ENCODE peak calls at places on chromosomes 16 and 17, in seven cellular contexts. R is H9, D is mesendoderm, S is IMR-90, L is neuronal stem cell, W is H1, X is trophoblast cell. Y is an unnamed sample.

GRCh38 chr17:45029758-45030423 is 21.5 kb downstream of the DCAKD start:
- DNase-seq in W (no peak), S (no peak), L (no peak), R (no peak), D (no peak), X (no peak), Y (no peak)

GRCh38 chr16:15682105-15682570 is 32.1 kb downstream of the NDE1 start:
- DNase-seq in S (peak; percentile 84), X (peak; percentile 55), D (peak; percentile 81), W (no peak), R (peak; percentile 55), L (peak; percentile 11), Y (peak; percentile 94)

GRCh38 chr16:23678430-23679273 is at the start of gene PLK1:
- DNase-seq in R (peak; percentile 92), L (peak; percentile 85), W (peak; percentile 74), S (peak; percentile 76), X (peak; percentile 76), D (peak; percentile 96), Y (peak; percentile 85)

GRCh38 chr17:48586355-48586924 is 3.6 kb downstream of the HOXB3 start:
- DNase-seq in L (no peak), R (no peak), W (no peak), X (no peak), D (no peak), S (peak; percentile 41), Y (no peak)

GRCh38 chr17:63840591-63841349 is 1.7 kb downstream of the SMARCD2 start:
- DNase-seq in D (no peak), R (no peak), X (no peak), L (no peak), S (peak; percentile 8), W (no peak), Y (peak; percentile 11)

GRCh38 chr17:63697341-63698286 is 2.3 kb downstream of the LIMD2 start:
- DNase-seq in W (no peak), S (no peak), X (no peak), D (peak; percentile 73), R (peak; percentile 78), L (no peak), Y (peak; percentile 20)

GRCh38 chr17:74070374-74070773 is 133.1 kb upstream of the RPL38 start:
- DNase-seq in L (no peak), R (no peak), W (no peak), X (no peak), S (no peak), D (no peak), Y (no peak)

GRCh38 chr16:83974475-83974874 is 6.4 kb downstream of the NECAB2 start:
- DNase-seq in D (no peak), W (no peak), R (no peak), S (no peak), X (no peak), L (no peak), Y (no peak)

GRCh38 chr16:54591816-54592246 is 305.2 kb upstream of the IRX3 start:
- DNase-seq in S (no peak), L (no peak), R (no peak), D (no peak), X (no peak), W (peak; percentile 27), Y (no peak)

GRCh38 chr17:9880582-9880999 is 24.5 kb downstream of the RCVRN start:
- DNase-seq in X (no peak), D (no peak), W (no peak), S (no peak), L (no peak), R (no peak), Y (no peak)

GRCh38 chr17:31915456-31916100 is 14.1 kb upstream of the UTP6 start:
- DNase-seq in X (no peak), D (no peak), L (no peak), R (no peak), W (no peak), S (peak; percentile 41), Y (no peak)

GRCh38 chr17:31917065-31917529 is 15.6 kb upstream of the UTP6 start:
- DNase-seq in R (peak; percentile 49), L (no peak), S (no peak), W (no peak), X (peak; percentile 74), D (no peak), Y (no peak)

GRCh38 chr17:31919802-31920525 is 16.8 kb upstream of the SUZ12 start:
- DNase-seq in S (peak; percentile 78), L (no peak), W (no peak), R (no peak), X (peak; percentile 28), D (no peak), Y (no peak)

GRCh38 chr17:31918701-31919128 is 17.2 kb upstream of the UTP6 start:
- DNase-seq in D (no peak), L (no peak), W (no peak), R (no peak), X (peak; percentile 89), S (peak; percentile 28), Y (no peak)

DNA sequence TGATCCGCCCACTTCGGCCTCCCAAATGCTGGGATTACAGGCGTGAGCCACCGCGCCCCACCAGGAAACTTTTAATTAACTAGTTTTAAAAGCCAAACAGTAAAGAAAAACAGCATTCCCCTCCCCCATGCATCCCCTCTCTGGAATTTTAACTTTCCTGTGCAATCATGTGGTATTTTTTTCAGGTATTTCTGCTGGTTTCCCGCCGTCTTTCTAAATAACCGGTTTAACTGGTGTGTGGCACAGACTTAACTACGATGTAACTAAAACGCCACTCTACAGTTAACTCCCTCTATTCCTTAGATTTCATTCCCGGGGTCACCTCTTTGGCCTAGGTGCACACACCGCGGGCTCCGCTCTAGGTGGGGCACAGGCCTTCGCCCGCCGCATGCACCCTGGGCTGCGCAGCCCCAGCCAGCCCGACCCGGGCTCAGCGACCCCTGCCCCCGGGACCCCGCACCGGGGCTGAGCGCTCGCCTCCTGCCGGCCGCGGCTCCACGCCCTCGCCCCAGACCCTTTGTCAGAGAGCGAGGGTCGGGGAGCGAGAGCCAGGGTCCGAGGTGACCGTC is 15.1 kb upstream of the UTP6 start:
- DNase-seq in R (no peak), L (no peak), S (no peak), W (no peak), X (peak; percentile 76), D (no peak), Y (no peak)
- H3K4me2 ChIP-seq in R (no peak overlapping the region), L (no peak overlapping the region), S (no peak overlapping the region), W (no peak overlapping the region), X (peak overlapping the region; percentile 23), D (no peak overlapping the region), Y (no peak overlapping the region)

DNA sequence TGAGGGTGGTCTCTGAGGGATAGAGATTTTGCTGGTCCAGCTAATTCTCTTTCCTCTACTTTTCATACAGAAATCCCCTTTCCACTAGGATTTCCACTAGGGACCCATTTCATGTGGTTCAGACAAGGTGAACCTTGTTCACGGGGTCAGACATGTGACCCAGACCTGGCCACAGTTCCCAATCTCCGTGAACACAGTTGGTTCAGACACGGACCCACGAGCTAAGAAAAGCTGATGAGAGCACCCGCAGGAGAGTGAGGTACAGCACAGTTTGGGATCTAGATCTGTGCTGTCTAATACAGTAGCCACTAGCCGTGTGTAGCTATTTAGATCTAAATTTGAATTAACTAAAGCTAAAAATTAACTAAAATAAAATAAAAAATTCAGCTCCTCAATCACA is 88.1 kb downstream of the AXIN2 start:
- DNase-seq in X (no peak), D (no peak), R (no peak), W (no peak), S (no peak), L (no peak), Y (no peak)
- H3K4ac ChIP-seq in X (no peak overlapping the region), D (no peak overlapping the region), R (no peak overlapping the region), W (no peak overlapping the region), S (no peak overlapping the region), L (no peak overlapping the region), Y (no peak overlapping the region)

DNA sequence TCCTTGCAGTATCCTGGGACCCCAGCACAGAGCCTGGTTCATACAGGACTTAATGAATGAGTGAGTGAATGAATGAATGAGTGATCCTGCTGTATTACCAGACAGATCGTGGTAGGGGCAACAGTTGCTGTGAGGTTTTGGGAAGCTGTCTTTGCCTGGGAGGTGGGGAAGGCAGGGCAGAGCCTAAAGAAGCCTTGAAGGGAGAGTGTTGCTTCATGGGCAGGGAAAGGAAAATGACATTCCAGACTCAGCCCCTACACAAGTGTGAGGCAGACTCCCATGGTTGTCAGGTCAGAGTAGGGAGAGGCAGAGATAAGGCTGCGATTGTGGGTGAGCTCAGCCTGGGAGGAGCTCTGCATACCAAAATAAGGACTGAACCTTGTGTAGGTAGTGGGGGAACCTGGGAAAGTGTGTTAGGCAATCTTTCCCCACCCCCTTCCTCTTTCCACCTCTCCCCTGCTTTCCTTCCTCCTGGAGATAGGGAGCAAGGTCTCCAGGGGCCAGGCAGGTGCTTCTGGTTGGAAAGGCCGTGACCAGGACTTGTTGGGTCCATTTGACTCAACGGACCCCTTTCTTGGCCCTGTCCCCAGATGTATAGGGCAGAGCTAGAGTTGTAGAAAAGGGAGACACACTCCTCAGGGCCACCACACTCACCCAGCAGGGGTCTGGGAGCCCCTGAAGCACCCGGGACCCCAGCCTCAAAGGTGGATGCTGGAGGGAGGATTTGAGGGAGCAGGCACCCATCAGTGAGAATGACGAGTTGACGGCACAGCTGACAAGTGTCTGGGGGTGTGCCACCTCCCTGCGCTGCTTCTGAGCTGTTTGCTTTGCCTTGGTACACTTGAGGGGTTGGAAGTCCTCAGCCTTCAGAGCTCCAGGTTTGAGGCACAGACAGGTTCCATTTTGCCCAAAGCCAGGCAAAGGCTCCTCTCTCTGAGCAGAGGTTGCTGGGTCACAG is 18.5 kb upstream of the TOB1 start:
- DNase-seq in D (peak; percentile 94), W (no peak), X (no peak), L (no peak), R (peak; percentile 32), S (no peak), Y (no peak)
- H3K4me2 ChIP-seq in D (no peak overlapping the region), W (no peak overlapping the region), X (no peak overlapping the region), L (no peak overlapping the region), R (no peak overlapping the region), S (no peak overlapping the region), Y (no peak overlapping the region)

GRCh38 chr17:22515599-22515998 is 823.3 kb downstream of the KCNJ18 start:
- DNase-seq in X (no peak), W (no peak), R (no peak), S (no peak), L (no peak), D (no peak), Y (no peak)
- H3K4ac ChIP-seq in X (no peak overlapping the region), W (no peak overlapping the region), R (no peak overlapping the region), S (no peak overlapping the region), L (no peak overlapping the region), D (no peak overlapping the region), Y (no peak overlapping the region)

GRCh38 chr16:57619606-57620315 is 8.7 kb upstream of the ADGRG1 start:
- DNase-seq in R (no peak), D (no peak), W (no peak), X (no peak), S (no peak), L (no peak), Y (no peak)
- H3K4me2 ChIP-seq in R (no peak overlapping the region), D (no peak overlapping the region), W (no peak overlapping the region), X (peak overlapping the region; percentile 63), S (no peak overlapping the region), L (no peak overlapping the region), Y (no peak overlapping the region)

DNA sequence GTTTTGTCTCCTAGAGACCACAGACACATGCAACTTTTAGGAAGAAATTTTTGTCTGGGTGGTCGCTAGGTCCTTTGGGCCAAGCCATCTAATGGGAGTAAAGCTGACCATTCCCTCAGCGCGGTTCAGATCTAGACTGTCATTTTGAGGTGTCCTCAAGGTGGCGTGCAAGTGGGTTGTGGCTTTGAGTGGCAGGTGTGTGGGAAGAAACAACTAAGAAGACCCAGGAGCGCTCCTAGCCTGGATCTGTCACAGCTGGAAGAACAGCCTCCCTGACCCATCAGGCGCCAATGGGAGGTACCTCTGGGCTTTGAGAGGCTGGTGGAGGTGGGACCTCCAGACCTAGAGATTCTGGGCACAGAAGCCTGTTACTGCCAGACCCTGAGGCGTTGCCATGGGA is 645.1 kb downstream of the KCNJ18 start:
- DNase-seq in X (no peak), W (no peak), R (no peak), S (no peak), L (no peak), D (no peak), Y (no peak)
- H3K4ac ChIP-seq in X (no peak overlapping the region), W (no peak overlapping the region), R (no peak overlapping the region), S (no peak overlapping the region), L (no peak overlapping the region), D (no peak overlapping the region), Y (no peak overlapping the region)